ENCODE peak calls at places on chromosome 14, in six cellular contexts. One of them, this sample, is unnamed.

GRCh38 chr14:70361893-70362292 is 2.4 kb upstream of the COX16 start:
- DNase-seq in colonic mucosa: no peak
- DNase-seq in SK-N-SH: no peak
- DNase-seq in hepatocyte: no peak
- DNase-seq in fibroblast of lung: no peak
- DNase-seq in left ventricle myocardium inferior: no peak
- DNase-seq in this sample: no peak

GRCh38 chr14:74502236-74503019 is 8.9 kb downstream of the ISCA2 start:
- DNase-seq in colonic mucosa: no peak
- DNase-seq in SK-N-SH: peak
- DNase-seq in hepatocyte: peak
- DNase-seq in fibroblast of lung: peak
- DNase-seq in left ventricle myocardium inferior: no peak
- DNase-seq in this sample: no peak

GRCh38 chr14:97218713-97219355 is 421.7 kb downstream of the VRK1 start:
- DNase-seq in colonic mucosa: no peak
- DNase-seq in SK-N-SH: peak
- DNase-seq in hepatocyte: peak
- DNase-seq in fibroblast of lung: no peak
- DNase-seq in left ventricle myocardium inferior: no peak
- DNase-seq in this sample: no peak

GRCh38 chr14:72664651-72665050 is 229.2 kb downstream of the DPF3 start:
- DNase-seq in colonic mucosa: no peak
- DNase-seq in SK-N-SH: no peak
- DNase-seq in hepatocyte: no peak
- DNase-seq in fibroblast of lung: no peak
- DNase-seq in left ventricle myocardium inferior: no peak
- DNase-seq in this sample: no peak

GRCh38 chr14:67477926-67478915 is 10.3 kb downstream of the TMEM229B start:
- DNase-seq in colonic mucosa: no peak
- DNase-seq in SK-N-SH: no peak
- DNase-seq in hepatocyte: no peak
- DNase-seq in fibroblast of lung: no peak
- DNase-seq in left ventricle myocardium inferior: no peak
- DNase-seq in this sample: no peak

GRCh38 chr14:55794655-55795583 is 214.9 kb downstream of the KTN1 start:
- DNase-seq in colonic mucosa: peak
- DNase-seq in SK-N-SH: no peak
- DNase-seq in hepatocyte: peak
- DNase-seq in fibroblast of lung: no peak
- DNase-seq in left ventricle myocardium inferior: no peak
- DNase-seq in this sample: no peak

GRCh38 chr14:77882098-77882497 is 82.2 kb downstream of the ADCK1 start:
- DNase-seq in colonic mucosa: no peak
- DNase-seq in SK-N-SH: peak
- DNase-seq in hepatocyte: peak
- DNase-seq in fibroblast of lung: no peak
- DNase-seq in left ventricle myocardium inferior: peak
- DNase-seq in this sample: no peak

GRCh38 chr14:99273724-99274345 is 1.8 kb upstream of the BCL11B start:
- DNase-seq in colonic mucosa: peak
- DNase-seq in SK-N-SH: no peak
- DNase-seq in hepatocyte: peak
- DNase-seq in fibroblast of lung: no peak
- DNase-seq in left ventricle myocardium inferior: no peak
- DNase-seq in this sample: no peak

GRCh38 chr14:58919262-58919661 is 269.2 kb upstream of the DAAM1 start:
- DNase-seq in colonic mucosa: no peak
- DNase-seq in SK-N-SH: no peak
- DNase-seq in hepatocyte: no peak
- DNase-seq in fibroblast of lung: no peak
- DNase-seq in left ventricle myocardium inferior: no peak
- DNase-seq in this sample: no peak

GRCh38 chr14:70856851-70857498 is 47.7 kb upstream of the MAP3K9 start:
- DNase-seq in colonic mucosa: no peak
- DNase-seq in SK-N-SH: no peak
- DNase-seq in hepatocyte: no peak
- DNase-seq in fibroblast of lung: peak
- DNase-seq in left ventricle myocardium inferior: no peak
- DNase-seq in this sample: no peak

GRCh38 chr14:82655770-82656169 is 1122.1 kb upstream of the SEL1L start:
- DNase-seq in colonic mucosa: no peak
- DNase-seq in SK-N-SH: no peak
- DNase-seq in hepatocyte: no peak
- DNase-seq in fibroblast of lung: no peak
- DNase-seq in left ventricle myocardium inferior: no peak
- DNase-seq in this sample: no peak

GRCh38 chr14:89617471-89618291 is 200.6 kb upstream of the FOXN3 start:
- DNase-seq in colonic mucosa: peak
- DNase-seq in SK-N-SH: peak
- DNase-seq in hepatocyte: peak
- DNase-seq in fibroblast of lung: peak
- DNase-seq in left ventricle myocardium inferior: no peak
- DNase-seq in this sample: no peak

GRCh38 chr14:101972126-101972785 is 7.9 kb downstream of the DYNC1H1 start:
- DNase-seq in colonic mucosa: peak
- DNase-seq in SK-N-SH: peak
- DNase-seq in hepatocyte: peak
- DNase-seq in fibroblast of lung: peak
- DNase-seq in left ventricle myocardium inferior: peak
- DNase-seq in this sample: peak

GRCh38 chr14:59541731-59542130 is 34.9 kb downstream of the CCDC175 start:
- DNase-seq in colonic mucosa: no peak
- DNase-seq in SK-N-SH: no peak
- DNase-seq in hepatocyte: no peak
- DNase-seq in fibroblast of lung: no peak
- DNase-seq in left ventricle myocardium inferior: no peak
- DNase-seq in this sample: no peak

GRCh38 chr14:51121096-51121495 is 26.2 kb upstream of the TRIM9 start:
- DNase-seq in colonic mucosa: no peak
- DNase-seq in SK-N-SH: no peak
- DNase-seq in hepatocyte: no peak
- DNase-seq in fibroblast of lung: no peak
- DNase-seq in left ventricle myocardium inferior: no peak
- DNase-seq in this sample: no peak

GRCh38 chr14:90513151-90514014 is 116.6 kb downstream of the CALM1 start:
- DNase-seq in colonic mucosa: peak
- DNase-seq in SK-N-SH: no peak
- DNase-seq in hepatocyte: peak
- DNase-seq in fibroblast of lung: peak
- DNase-seq in left ventricle myocardium inferior: peak
- DNase-seq in this sample: peak

GRCh38 chr14:37420622-37421021 is 174.4 kb downstream of the FOXA1 start:
- DNase-seq in colonic mucosa: no peak
- DNase-seq in SK-N-SH: no peak
- DNase-seq in hepatocyte: no peak
- DNase-seq in fibroblast of lung: no peak
- DNase-seq in left ventricle myocardium inferior: no peak
- DNase-seq in this sample: no peak

GRCh38 chr14:71139058-71139946 is 232.0 kb downstream of the PCNX1 start:
- DNase-seq in colonic mucosa: peak
- DNase-seq in SK-N-SH: peak
- DNase-seq in hepatocyte: peak
- DNase-seq in fibroblast of lung: peak
- DNase-seq in left ventricle myocardium inferior: peak
- DNase-seq in this sample: no peak

GRCh38 chr14:102878174-102878969 is 44.1 kb upstream of the AMN start:
- DNase-seq in colonic mucosa: peak
- DNase-seq in SK-N-SH: no peak
- DNase-seq in hepatocyte: no peak
- DNase-seq in fibroblast of lung: no peak
- DNase-seq in left ventricle myocardium inferior: no peak
- DNase-seq in this sample: no peak

GRCh38 chr14:101601603-101602465 is 40.5 kb downstream of the DIO3 start:
- DNase-seq in colonic mucosa: no peak
- DNase-seq in SK-N-SH: no peak
- DNase-seq in hepatocyte: no peak
- DNase-seq in fibroblast of lung: no peak
- DNase-seq in left ventricle myocardium inferior: peak
- DNase-seq in this sample: no peak

GRCh38 chr14:99633913-99634312 is 11.0 kb upstream of the HHIPL1 start:
- DNase-seq in colonic mucosa: no peak
- DNase-seq in SK-N-SH: no peak
- DNase-seq in hepatocyte: no peak
- DNase-seq in fibroblast of lung: no peak
- DNase-seq in left ventricle myocardium inferior: no peak
- DNase-seq in this sample: no peak

GRCh38 chr14:59330455-59330854 is 134.7 kb downstream of the GPR135 start:
- DNase-seq in colonic mucosa: no peak
- DNase-seq in SK-N-SH: no peak
- DNase-seq in hepatocyte: no peak
- DNase-seq in fibroblast of lung: peak
- DNase-seq in left ventricle myocardium inferior: no peak
- DNase-seq in this sample: no peak

GRCh38 chr14:72513994-72514659 is 379.8 kb downstream of the DPF3 start:
- DNase-seq in colonic mucosa: no peak
- DNase-seq in SK-N-SH: peak
- DNase-seq in hepatocyte: peak
- DNase-seq in fibroblast of lung: peak
- DNase-seq in left ventricle myocardium inferior: no peak
- DNase-seq in this sample: no peak

GRCh38 chr14:58297412-58297761 is 968 bp upstream of the ARID4A start:
- DNase-seq in colonic mucosa: no peak
- DNase-seq in SK-N-SH: no peak
- DNase-seq in hepatocyte: peak
- DNase-seq in fibroblast of lung: no peak
- DNase-seq in left ventricle myocardium inferior: no peak
- DNase-seq in this sample: no peak

GRCh38 chr14:23321572-23322547 is 603 bp downstream of the PABPN1 start:
- DNase-seq in colonic mucosa: peak
- DNase-seq in SK-N-SH: peak
- DNase-seq in hepatocyte: peak
- DNase-seq in fibroblast of lung: peak
- DNase-seq in left ventricle myocardium inferior: peak
- DNase-seq in this sample: peak

GRCh38 chr14:61644834-61645233 is 50.5 kb upstream of the HIF1A start:
- DNase-seq in colonic mucosa: no peak
- DNase-seq in SK-N-SH: peak
- DNase-seq in hepatocyte: no peak
- DNase-seq in fibroblast of lung: peak
- DNase-seq in left ventricle myocardium inferior: no peak
- DNase-seq in this sample: no peak

DNA sequence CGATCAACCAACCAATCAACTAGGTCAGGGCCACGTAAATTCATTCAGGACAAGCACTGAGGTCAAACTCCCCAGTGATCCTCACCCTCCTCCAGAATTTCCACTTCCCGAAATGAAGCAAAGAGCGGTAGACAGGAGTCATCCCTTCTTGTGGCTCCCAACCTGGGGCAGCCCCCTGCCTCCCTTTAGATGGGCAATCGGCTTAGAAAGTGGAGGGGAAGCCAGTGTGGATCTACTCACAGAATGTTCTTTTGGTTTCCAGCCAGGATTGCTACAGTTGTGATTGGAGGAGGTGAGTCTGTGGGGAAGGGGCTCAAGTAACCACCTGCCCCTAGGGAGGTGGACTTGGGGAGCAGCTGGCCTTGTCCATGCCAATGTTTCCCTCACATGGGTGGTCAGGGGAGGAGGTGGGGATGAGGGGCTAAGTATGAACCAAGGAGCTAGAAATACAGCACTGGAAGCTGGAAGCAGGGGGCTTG is 4.1 kb downstream of the IFI27 start:
- DNase-seq in colonic mucosa: no peak
- DNase-seq in SK-N-SH: no peak
- DNase-seq in hepatocyte: no peak
- DNase-seq in fibroblast of lung: no peak
- DNase-seq in left ventricle myocardium inferior: no peak
- DNase-seq in this sample: peak
- H3K27ac ChIP-seq in colonic mucosa: no peak
- H3K27ac ChIP-seq in SK-N-SH: no peak
- H3K27ac ChIP-seq in hepatocyte: no peak
- H3K27ac ChIP-seq in fibroblast of lung: no peak
- H3K27ac ChIP-seq in left ventricle myocardium inferior: peak
- H3K27ac ChIP-seq in this sample: peak

GRCh38 chr14:35277179-35277578 is 15.0 kb upstream of the PSMA6 start:
- DNase-seq in colonic mucosa: no peak
- DNase-seq in SK-N-SH: no peak
- DNase-seq in hepatocyte: no peak
- DNase-seq in fibroblast of lung: no peak
- DNase-seq in left ventricle myocardium inferior: no peak
- DNase-seq in this sample: no peak
- H3K27ac ChIP-seq in colonic mucosa: no peak
- H3K27ac ChIP-seq in SK-N-SH: no peak
- H3K27ac ChIP-seq in hepatocyte: no peak
- H3K27ac ChIP-seq in fibroblast of lung: no peak
- H3K27ac ChIP-seq in left ventricle myocardium inferior: no peak
- H3K27ac ChIP-seq in this sample: no peak

DNA sequence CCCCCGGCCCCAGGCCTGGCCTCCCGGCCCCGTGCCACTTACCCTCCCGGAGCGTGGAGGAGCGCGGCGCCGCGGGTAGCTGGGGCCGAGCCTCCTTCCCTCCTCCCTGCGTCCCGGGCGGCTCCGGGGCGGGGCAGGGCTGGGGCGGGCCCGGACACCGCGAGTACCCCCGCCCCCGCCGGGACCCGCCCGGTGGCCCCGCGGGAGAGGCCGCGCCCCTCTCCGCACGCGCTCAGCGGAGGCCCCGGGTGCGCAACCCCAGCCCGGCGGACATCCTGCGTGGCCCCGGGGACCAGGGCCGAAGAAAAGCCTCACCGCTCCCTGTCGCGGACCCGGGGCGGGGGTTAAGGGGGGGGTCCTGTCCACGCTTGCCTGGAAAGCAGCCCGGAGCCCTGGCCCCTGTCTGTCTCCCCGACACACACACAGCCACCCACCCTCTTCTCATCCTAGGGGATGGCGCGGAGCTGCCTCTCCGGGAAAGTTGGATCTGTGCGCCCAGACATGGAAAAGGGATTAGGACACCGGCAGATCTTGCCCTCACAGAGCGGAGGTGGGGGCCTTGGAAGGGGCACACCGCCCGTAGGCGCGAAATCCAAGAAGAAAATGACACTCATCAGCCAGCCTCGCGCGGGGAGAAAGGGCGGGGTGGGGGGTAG is at the start of gene SYNE3:
- DNase-seq in colonic mucosa: peak
- DNase-seq in SK-N-SH: peak
- DNase-seq in hepatocyte: peak
- DNase-seq in fibroblast of lung: no peak
- DNase-seq in left ventricle myocardium inferior: peak
- DNase-seq in this sample: peak
- H3K27ac ChIP-seq in colonic mucosa: peak
- H3K27ac ChIP-seq in SK-N-SH: peak
- H3K27ac ChIP-seq in hepatocyte: peak
- H3K27ac ChIP-seq in fibroblast of lung: peak
- H3K27ac ChIP-seq in left ventricle myocardium inferior: peak
- H3K27ac ChIP-seq in this sample: peak

DNA sequence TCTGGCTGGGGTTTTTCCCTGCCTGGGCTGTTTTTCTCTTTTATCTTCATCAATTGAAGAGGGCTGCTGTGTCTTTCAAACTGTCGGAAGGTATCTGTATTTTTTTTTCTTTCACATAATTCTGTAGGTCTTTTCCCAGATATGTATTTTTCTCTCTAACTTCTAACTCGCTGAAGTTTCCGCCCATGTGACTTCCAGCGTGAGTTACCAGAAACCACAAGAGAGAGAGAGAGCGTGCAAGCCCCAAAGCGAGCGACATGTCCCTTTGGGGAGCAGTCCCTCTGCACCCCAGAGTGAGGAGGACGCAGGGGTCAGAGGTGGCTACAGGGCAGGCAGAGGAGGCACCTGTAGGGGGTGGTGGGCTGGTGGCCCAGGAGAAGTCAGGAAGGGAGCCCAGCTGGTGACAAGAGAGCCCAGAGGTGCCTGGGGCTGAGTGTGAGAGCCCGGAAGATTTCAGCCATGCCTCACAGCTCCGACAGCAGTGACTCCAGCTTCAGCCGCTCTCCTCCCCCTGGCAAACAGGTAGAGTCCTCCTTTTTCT is at the start of gene BATF:
- DNase-seq in colonic mucosa: peak
- DNase-seq in SK-N-SH: no peak
- DNase-seq in hepatocyte: no peak
- DNase-seq in fibroblast of lung: no peak
- DNase-seq in left ventricle myocardium inferior: no peak
- DNase-seq in this sample: no peak
- H3K27ac ChIP-seq in colonic mucosa: peak
- H3K27ac ChIP-seq in SK-N-SH: no peak
- H3K27ac ChIP-seq in hepatocyte: peak
- H3K27ac ChIP-seq in fibroblast of lung: no peak
- H3K27ac ChIP-seq in left ventricle myocardium inferior: no peak
- H3K27ac ChIP-seq in this sample: no peak